ENCODE peak calls at places on chromosomes 1 and 21, in eight cellular contexts. I is esophagus squamous epithelium; J is BJ; R is right cardiac atrium; D is lower lobe of right lung; T is kidney tubule cell; B is body of pancreas; K is stimulated activated CD8-positive, alpha-beta memory T cell treated with anti-CD3 and anti-CD28 coated beads, Interleukin-7, amount 100 ng/mL, for 1 hour. W is an unnamed sample.

GRCh38 chr1:205595861-205596260 is 36.0 kb downstream of the ELK4 start:
- DNase-seq in J (no peak), B (no peak), D (no peak), K (no peak), T (no peak), R (no peak), I (no peak), W (no peak)

GRCh38 chr1:114685851-114686250 is 9.5 kb downstream of the AMPD1 start:
- DNase-seq in J (no peak), K (no peak), I (no peak), B (no peak), R (no peak), T (no peak), D (no peak), W (no peak)

GRCh38 chr21:41879190-41879998 is at the start of gene PRDM15:
- DNase-seq in T (peak; percentile 85), B (peak; percentile 84), D (peak; percentile 86), K (peak; percentile 73), R (peak; percentile 94), J (no peak), I (peak; percentile 16), W (no peak)

GRCh38 chr1:198935371-198935921 is 296.6 kb downstream of the PTPRC start:
- DNase-seq in K (peak; percentile 14), J (peak; percentile 58), T (peak; percentile 99), R (peak; percentile 78), I (no peak), B (peak; percentile 59), D (peak; percentile 76), W (peak; percentile 92)

GRCh38 chr1:224358288-224358687 is 1.6 kb downstream of the CNIH4 start:
- DNase-seq in K (no peak), B (no peak), I (no peak), D (peak; percentile 70), J (no peak), R (no peak), T (no peak), W (no peak)

GRCh38 chr1:230292739-230293720 is 133.1 kb downstream of the PGBD5 start:
- DNase-seq in B (no peak), D (no peak), T (no peak), K (no peak), I (no peak), J (no peak), R (no peak), W (peak; percentile 77)

GRCh38 chr1:223341111-223341510 is 22.9 kb downstream of the SUSD4 start:
- DNase-seq in R (peak; percentile 74), D (no peak), I (no peak), B (peak; percentile 45), T (peak; percentile 73), J (no peak), K (no peak), W (no peak)

GRCh38 chr1:3632716-3633343 is 8.0 kb downstream of the TPRG1L start:
- DNase-seq in J (no peak), I (no peak), B (no peak), T (no peak), D (peak; percentile 20), K (no peak), R (no peak), W (peak; percentile 72)

GRCh38 chr1:6262570-6263420 is 1.9 kb upstream of the GPR153 start:
- DNase-seq in J (no peak), D (no peak), K (no peak), R (peak; percentile 90), I (no peak), B (no peak), T (no peak), W (no peak)

GRCh38 chr1:28437924-28438699 is 67.7 kb upstream of the RCC1 start:
- DNase-seq in B (peak; percentile 74), R (peak; percentile 85), I (peak; percentile 21), T (peak; percentile 97), J (peak; percentile 92), K (no peak), D (peak; percentile 84), W (no peak)

GRCh38 chr1:212218911-212219310 is 66.3 kb upstream of the PPP2R5A start:
- DNase-seq in D (no peak), K (no peak), J (peak; percentile 66), B (no peak), I (no peak), R (no peak), T (peak; percentile 96), W (no peak)

GRCh38 chr1:3899776-3900149 is 309 bp downstream of the C1orf174 start:
- DNase-seq in T (no peak), R (no peak), D (no peak), B (no peak), I (no peak), J (no peak), K (no peak), W (no peak)

GRCh38 chr1:30927448-30927847 is 18.9 kb upstream of the SDC3 start:
- DNase-seq in I (no peak), B (no peak), T (no peak), D (no peak), R (no peak), K (no peak), J (no peak), W (no peak)

W was measured in chondrocyte.